ENCODE peak calls at places on chromosomes 16 and 17, in nine cellular contexts. M is cardiac muscle cell, H is A549, B is heart right ventricle, F is PC-3, I is mammary epithelial cell, J is left lung, X is heart left ventricle, R is spleen. U is an unnamed sample.

GRCh38 chr16:28491080-28491969 is 549 bp downstream of the CLN3 start:
- DNase-seq in R (peak; percentile 90), J (peak; percentile 81), X (peak; percentile 37), I (peak; percentile 61), H (peak; percentile 43), F (peak; percentile 49), B (peak; percentile 45), M (peak; percentile 12), U (peak; percentile 39)

GRCh38 chr16:56328276-56329022 is 96.9 kb downstream of the AMFR start:
- DNase-seq in F (no peak), X (no peak), J (peak; percentile 65), B (no peak), M (no peak), R (no peak), I (no peak), H (no peak), U (no peak)

GRCh38 chr17:82303944-82304808 is 13.2 kb downstream of the CD7 start:
- DNase-seq in J (peak; percentile 68), B (peak; percentile 21), R (no peak), X (no peak), I (no peak), H (no peak), F (no peak), M (peak; percentile 73), U (no peak)

GRCh38 chr17:67293251-67294203 is 48.5 kb upstream of the HELZ start:
- DNase-seq in I (no peak), F (peak; percentile 54), B (peak; percentile 67), J (peak; percentile 88), M (peak; percentile 70), X (peak; percentile 58), R (peak; percentile 90), H (peak; percentile 74), U (peak; percentile 52)

GRCh38 chr17:57868007-57868774 is 18.3 kb upstream of the MRPS23 start:
- DNase-seq in J (no peak), F (peak; percentile 93), H (peak; percentile 97), R (peak; percentile 86), M (peak; percentile 91), B (peak; percentile 79), I (peak; percentile 92), X (peak; percentile 76), U (peak; percentile 63)

GRCh38 chr16:23514381-23515152 is 4.3 kb upstream of the GGA2 start:
- DNase-seq in I (no peak), J (no peak), M (no peak), B (no peak), X (no peak), H (no peak), F (no peak), R (no peak), U (no peak)

GRCh38 chr17:45361976-45362375 is 45.2 kb upstream of the MAP3K14 start:
- DNase-seq in H (no peak), X (no peak), F (no peak), B (no peak), I (no peak), J (no peak), R (peak; percentile 23), M (no peak), U (no peak)

GRCh38 chr17:1650731-1651558 is 1.3 kb upstream of the RILP start:
- DNase-seq in R (peak; percentile 73), H (no peak), I (no peak), X (no peak), M (no peak), F (no peak), J (peak; percentile 59), B (no peak), U (peak; percentile 71)

GRCh38 chr17:36183001-36183810 is 6.8 kb upstream of the TBC1D3B start:
- DNase-seq in F (peak; percentile 25), R (peak; percentile 91), M (peak; percentile 65), H (peak; percentile 68), B (peak; percentile 85), X (peak; percentile 81), J (peak; percentile 98), I (peak; percentile 66), U (peak; percentile 70)

GRCh38 chr17:30922235-30922993 is 669 bp downstream of the ADAP2 start:
- DNase-seq in B (peak; percentile 23), H (no peak), X (peak; percentile 10), J (peak; percentile 84), I (no peak), M (no peak), F (no peak), R (peak; percentile 79), U (no peak)

GRCh38 chr17:17907469-17907868 is 64.7 kb downstream of the TOM1L2 start:
- DNase-seq in M (no peak), B (no peak), F (no peak), H (no peak), I (no peak), X (no peak), R (no peak), J (no peak), U (no peak)

GRCh38 chr16:4572715-4573114 is 16.6 kb downstream of the C16orf96 start:
- DNase-seq in I (no peak), X (no peak), J (no peak), R (no peak), M (peak; percentile 36), F (no peak), H (no peak), B (no peak), U (no peak)

GRCh38 chr17:18139949-18140348 is 31.4 kb downstream of the MYO15A start:
- DNase-seq in H (peak; percentile 41), F (no peak), M (peak; percentile 36), R (no peak), I (no peak), B (no peak), X (no peak), J (no peak), U (no peak)

DNA sequence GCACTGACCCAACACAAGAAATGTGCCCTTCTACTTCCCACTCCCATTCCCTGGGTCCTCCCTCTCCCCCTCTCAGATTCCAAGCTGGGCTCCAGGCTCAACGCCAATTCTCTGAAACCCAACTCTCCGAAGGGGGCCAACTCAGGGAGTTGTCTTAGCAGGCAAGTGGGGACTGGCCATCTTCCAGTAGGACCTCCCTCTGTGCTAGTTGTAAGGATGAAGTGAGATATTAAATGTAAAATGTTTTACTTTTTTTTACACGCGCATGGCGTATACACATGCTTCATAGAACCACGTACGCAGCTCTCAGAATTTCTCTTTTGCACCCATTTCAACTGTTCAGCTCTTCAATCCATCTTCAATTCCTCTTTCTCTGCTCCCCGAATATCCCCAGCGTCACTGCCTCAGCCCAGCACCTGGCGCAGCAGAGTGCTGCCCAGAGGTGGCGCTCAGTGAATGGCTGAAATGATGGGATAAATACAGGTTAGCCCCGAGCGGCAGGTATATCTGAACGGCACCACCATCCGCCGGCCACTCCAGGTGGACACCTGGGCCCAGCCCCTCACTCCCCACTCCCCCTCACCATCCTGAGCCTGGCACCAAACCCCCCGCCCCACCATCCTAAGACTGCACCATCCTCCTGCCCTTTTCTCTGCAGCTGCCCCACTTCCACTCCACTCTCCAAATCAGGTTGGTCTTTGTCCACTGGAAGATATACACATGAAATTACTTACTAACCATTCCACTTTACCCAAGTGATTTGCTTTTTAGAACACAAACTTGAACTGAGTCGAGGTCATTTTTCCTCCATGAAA is 43.9 kb upstream of the TNRC6C start:
- DNase-seq in B (no peak), F (no peak), J (no peak), I (no peak), X (no peak), M (peak; percentile 74), H (peak; percentile 40), R (no peak), U (no peak)
- TF ChIP-seq CTCF in B (no peak), F (peak; percentile 50), J (no peak), I (peak; percentile 9), X (no peak), M (no peak), H (peak; percentile 21), R (no peak), U (no peak)

GRCh38 chr16:53084141-53084541 is 29.4 kb downstream of the CHD9 start:
- DNase-seq in H (no peak), I (peak; percentile 95), M (no peak), F (no peak), J (no peak), R (no peak), B (no peak), X (no peak), U (no peak)

GRCh38 chr16:53085539-53086450 is 31.0 kb downstream of the CHD9 start:
- DNase-seq in H (no peak), X (no peak), R (no peak), B (no peak), F (no peak), I (peak; percentile 43), J (no peak), M (peak; percentile 80), U (no peak)

GRCh38 chr16:53083123-53083522 is 28.3 kb downstream of the CHD9 start:
- DNase-seq in X (no peak), F (no peak), H (no peak), M (peak; percentile 39), B (no peak), J (no peak), I (peak; percentile 41), R (no peak), U (no peak)

GRCh38 chr16:53087101-53087500 is 32.3 kb downstream of the CHD9 start:
- DNase-seq in F (no peak), I (no peak), R (no peak), H (no peak), X (no peak), B (no peak), J (no peak), M (peak; percentile 33), U (no peak)

DNA sequence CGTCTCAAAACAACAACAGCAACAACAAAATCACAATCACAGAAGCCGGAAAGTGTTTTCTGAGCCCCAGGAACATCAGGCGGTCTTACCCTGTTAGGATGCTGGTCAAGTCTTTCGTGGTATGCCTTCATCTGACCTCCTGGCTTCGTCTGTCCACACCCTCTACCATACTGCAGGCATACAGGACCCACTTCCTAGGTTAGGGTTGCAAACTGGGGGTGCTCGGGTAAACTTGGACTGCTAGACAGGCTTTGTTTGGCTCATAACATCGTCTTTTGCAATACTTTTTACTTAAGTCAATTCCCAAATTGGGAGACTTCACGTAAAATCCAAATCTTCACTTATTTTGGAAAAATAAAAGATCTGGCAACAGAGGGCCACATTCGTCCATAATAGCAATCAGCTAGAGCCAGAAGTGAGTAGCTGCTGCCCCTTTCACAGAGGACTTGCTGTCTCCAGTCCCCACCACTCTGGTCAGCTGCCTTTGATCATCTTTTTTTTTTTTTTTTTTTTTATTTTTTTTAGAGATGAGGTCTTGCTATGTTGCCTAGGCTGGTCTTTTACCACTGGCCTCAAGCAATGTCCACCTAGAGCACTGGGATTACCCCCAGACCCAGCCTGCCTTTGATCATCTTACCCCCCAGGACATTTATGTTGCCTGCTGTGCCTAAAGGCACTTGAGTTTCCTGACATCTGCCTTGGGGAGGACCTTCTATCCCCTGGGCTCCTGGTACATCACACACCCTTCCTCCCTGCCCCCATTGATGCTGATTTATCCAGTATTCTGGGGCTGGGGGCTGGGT is 30.1 kb downstream of the CHD9 start:
- DNase-seq in J (no peak), M (peak; percentile 22), H (no peak), R (no peak), I (no peak), B (no peak), X (no peak), F (no peak), U (no peak)
- H3K27ac ChIP-seq in J (peak overlapping the region; percentile 53), M (peak overlapping the region; percentile 17), H (peak overlapping the region; percentile 87), R (peak overlapping the region; percentile 56), I (peak overlapping the region; percentile 58), B (peak overlapping the region; percentile 92), X (peak overlapping the region; percentile 68), F (no peak overlapping the region), U (peak overlapping the region; percentile 26)

GRCh38 chr16:845349-845740 is 44.8 kb upstream of the GNG13 start:
- DNase-seq in X (no peak), H (no peak), R (no peak), F (no peak), B (no peak), M (no peak), J (peak; percentile 66), I (no peak), U (no peak)
- H3K9me3 ChIP-seq in X (no peaks in the 10 kb centered on the region), H (peaks cover 16% of the 10 kb centered on the region), R (no peaks in the 10 kb centered on the region), F (no peaks in the 10 kb centered on the region), B (no peaks in the 10 kb centered on the region), M (no peaks in the 10 kb centered on the region), J (no peaks in the 10 kb centered on the region), I (peaks cover 23% of the 10 kb centered on the region), U (no peaks in the 10 kb centered on the region)

GRCh38 chr17:37490022-37490587 is 414 bp downstream of the DUSP14 start:
- DNase-seq in I (peak; percentile 58), X (peak; percentile 62), M (peak; percentile 63), B (peak; percentile 61), F (peak; percentile 38), R (peak; percentile 92), J (peak; percentile 86), H (peak; percentile 46), U (peak; percentile 69)
- TF ChIP-seq CTCF in I (no peak), X (no peak), M (no peak), B (no peak), F (peak; percentile 20), R (peak; percentile 52), J (peak; percentile 32), H (peak; percentile 33), U (peak; percentile 25)

U was measured in Peyer's patch.